ENCODE peak calls at places on chromosome 5, in four cellular contexts. One of them, this sample, is unnamed.

GRCh38 chr5:56829137-56829536 is 13.8 kb downstream of the MAP3K1 start:
- DNase-seq in heart right ventricle: no peak
- DNase-seq in RWPE1: no peak
- DNase-seq in heart left ventricle: no peak
- DNase-seq in this sample: peak

GRCh38 chr5:10563132-10563939 is 534 bp upstream of the ANKRD33B start:
- DNase-seq in heart right ventricle: peak
- DNase-seq in RWPE1: peak
- DNase-seq in heart left ventricle: peak
- DNase-seq in this sample: peak

GRCh38 chr5:149946118-149946517 is 1.5 kb upstream of the PDE6A start:
- DNase-seq in heart right ventricle: no peak
- DNase-seq in RWPE1: no peak
- DNase-seq in heart left ventricle: no peak
- DNase-seq in this sample: no peak

GRCh38 chr5:455806-456205 is 12.8 kb downstream of the EXOC3 start:
- DNase-seq in heart right ventricle: peak
- DNase-seq in RWPE1: no peak
- DNase-seq in heart left ventricle: no peak
- DNase-seq in this sample: no peak

GRCh38 chr5:36696059-36696673 is 89.8 kb downstream of the SLC1A3 start:
- DNase-seq in heart right ventricle: peak
- DNase-seq in RWPE1: peak
- DNase-seq in heart left ventricle: peak
- DNase-seq in this sample: peak

GRCh38 chr5:168651654-168652053 is 72.5 kb upstream of the PANK3 start:
- DNase-seq in heart right ventricle: no peak
- DNase-seq in RWPE1: peak
- DNase-seq in heart left ventricle: no peak
- DNase-seq in this sample: peak

GRCh38 chr5:149264432-149265069 is 7.1 kb upstream of the AFAP1L1 start:
- DNase-seq in heart right ventricle: no peak
- DNase-seq in RWPE1: peak
- DNase-seq in heart left ventricle: no peak
- DNase-seq in this sample: peak

GRCh38 chr5:79727722-79728355 is 38.2 kb downstream of the CMYA5 start:
- DNase-seq in heart right ventricle: no peak
- DNase-seq in RWPE1: peak
- DNase-seq in heart left ventricle: peak
- DNase-seq in this sample: no peak

GRCh38 chr5:33675958-33676464 is 215.8 kb downstream of the ADAMTS12 start:
- DNase-seq in heart right ventricle: no peak
- DNase-seq in RWPE1: no peak
- DNase-seq in heart left ventricle: no peak
- DNase-seq in this sample: no peak

GRCh38 chr5:6745706-6746217 is 32.5 kb downstream of the TENT4A start:
- DNase-seq in heart right ventricle: no peak
- DNase-seq in RWPE1: peak
- DNase-seq in heart left ventricle: no peak
- DNase-seq in this sample: peak

GRCh38 chr5:79890119-79890870 is 100.8 kb downstream of the MTX3 start:
- DNase-seq in heart right ventricle: no peak
- DNase-seq in RWPE1: no peak
- DNase-seq in heart left ventricle: no peak
- DNase-seq in this sample: no peak

GRCh38 chr5:54673523-54674225 is 156.1 kb downstream of the SNX18 start:
- DNase-seq in heart right ventricle: peak
- DNase-seq in RWPE1: no peak
- DNase-seq in heart left ventricle: peak
- DNase-seq in this sample: peak

GRCh38 chr5:33343661-33344327 is 97.0 kb upstream of the TARS1 start:
- DNase-seq in heart right ventricle: no peak
- DNase-seq in RWPE1: peak
- DNase-seq in heart left ventricle: no peak
- DNase-seq in this sample: no peak

GRCh38 chr5:153043876-153044275 is 446.6 kb upstream of the GRIA1 start:
- DNase-seq in heart right ventricle: no peak
- DNase-seq in RWPE1: peak
- DNase-seq in heart left ventricle: no peak
- DNase-seq in this sample: no peak

GRCh38 chr5:95414441-95414840 is 23.3 kb downstream of the FAM81B start:
- DNase-seq in heart right ventricle: no peak
- DNase-seq in RWPE1: no peak
- DNase-seq in heart left ventricle: no peak
- DNase-seq in this sample: no peak

GRCh38 chr5:77719666-77720363 is 56.3 kb downstream of the TBCA start:
- DNase-seq in heart right ventricle: no peak
- DNase-seq in RWPE1: no peak
- DNase-seq in heart left ventricle: no peak
- DNase-seq in this sample: no peak

GRCh38 chr5:96752341-96753016 is 55.3 kb downstream of the ERAP1 start:
- DNase-seq in heart right ventricle: no peak
- DNase-seq in RWPE1: peak
- DNase-seq in heart left ventricle: peak
- DNase-seq in this sample: peak

GRCh38 chr5:155019601-155020226 is 6.2 kb downstream of the KIF4B start:
- DNase-seq in heart right ventricle: no peak
- DNase-seq in RWPE1: no peak
- DNase-seq in heart left ventricle: no peak
- DNase-seq in this sample: no peak

GRCh38 chr5:163758283-163758711 is 252.9 kb downstream of the MAT2B start:
- DNase-seq in heart right ventricle: no peak
- DNase-seq in RWPE1: no peak
- DNase-seq in heart left ventricle: no peak
- DNase-seq in this sample: no peak

GRCh38 chr5:126016256-126016655 is 407.0 kb upstream of the GRAMD2B start:
- DNase-seq in heart right ventricle: peak
- DNase-seq in RWPE1: no peak
- DNase-seq in heart left ventricle: peak
- DNase-seq in this sample: no peak

GRCh38 chr5:135502836-135503520 is 32.8 kb downstream of the NEUROG1 start:
- DNase-seq in heart right ventricle: no peak
- DNase-seq in RWPE1: no peak
- DNase-seq in heart left ventricle: no peak
- DNase-seq in this sample: no peak

GRCh38 chr5:33205727-33206410 is 234.9 kb upstream of the TARS1 start:
- DNase-seq in heart right ventricle: no peak
- DNase-seq in RWPE1: no peak
- DNase-seq in heart left ventricle: peak
- DNase-seq in this sample: no peak

GRCh38 chr5:130099001-130099400 is 194.7 kb downstream of the CHSY3 start:
- DNase-seq in heart right ventricle: no peak
- DNase-seq in RWPE1: no peak
- DNase-seq in heart left ventricle: no peak
- DNase-seq in this sample: no peak

GRCh38 chr5:24854350-24854749 is 209.6 kb upstream of the CDH10 start:
- DNase-seq in heart right ventricle: no peak
- DNase-seq in RWPE1: peak
- DNase-seq in heart left ventricle: no peak
- DNase-seq in this sample: no peak

GRCh38 chr5:90015584-90016018 is 394.0 kb downstream of the CETN3 start:
- DNase-seq in heart right ventricle: no peak
- DNase-seq in RWPE1: peak
- DNase-seq in heart left ventricle: no peak
- DNase-seq in this sample: no peak

GRCh38 chr5:103690676-103691075 is 128.1 kb upstream of the NUDT12 start:
- DNase-seq in heart right ventricle: no peak
- DNase-seq in RWPE1: no peak
- DNase-seq in heart left ventricle: no peak
- DNase-seq in this sample: no peak

GRCh38 chr5:172946146-172946545 is 13.1 kb upstream of the RPL26L1 start:
- DNase-seq in heart right ventricle: no peak
- DNase-seq in RWPE1: no peak
- DNase-seq in heart left ventricle: no peak
- DNase-seq in this sample: no peak

GRCh38 chr5:170501931-170502330 is 1.9 kb upstream of the KCNIP1 start:
- DNase-seq in heart right ventricle: no peak
- DNase-seq in RWPE1: no peak
- DNase-seq in heart left ventricle: no peak
- DNase-seq in this sample: no peak

GRCh38 chr5:170499621-170500020 is 4.2 kb upstream of the KCNIP1 start:
- DNase-seq in heart right ventricle: no peak
- DNase-seq in RWPE1: peak
- DNase-seq in heart left ventricle: no peak
- DNase-seq in this sample: no peak

GRCh38 chr5:170498811-170499210 is 5.0 kb upstream of the KCNIP1 start:
- DNase-seq in heart right ventricle: no peak
- DNase-seq in RWPE1: no peak
- DNase-seq in heart left ventricle: no peak
- DNase-seq in this sample: no peak

GRCh38 chr5:170502692-170503091 is 1.1 kb upstream of the KCNIP1 start:
- DNase-seq in heart right ventricle: no peak
- DNase-seq in RWPE1: no peak
- DNase-seq in heart left ventricle: no peak
- DNase-seq in this sample: no peak

GRCh38 chr5:170501361-170501760 is 2.5 kb upstream of the KCNIP1 start:
- DNase-seq in heart right ventricle: no peak
- DNase-seq in RWPE1: no peak
- DNase-seq in heart left ventricle: no peak
- DNase-seq in this sample: no peak
- TF ChIP-seq CTCF in heart right ventricle: no peak
- TF ChIP-seq CTCF in RWPE1: no peak
- TF ChIP-seq CTCF in heart left ventricle: no peak
- TF ChIP-seq CTCF in this sample: no peak

GRCh38 chr5:141186897-141187512 is at the start of gene PCDHB9:
- DNase-seq in heart right ventricle: no peak
- DNase-seq in RWPE1: no peak
- DNase-seq in heart left ventricle: no peak
- DNase-seq in this sample: peak

GRCh38 chr5:141196363-141196762 is 3.1 kb upstream of the PCDHB11 start:
- DNase-seq in heart right ventricle: no peak
- DNase-seq in RWPE1: no peak
- DNase-seq in heart left ventricle: no peak
- DNase-seq in this sample: no peak

DNA sequence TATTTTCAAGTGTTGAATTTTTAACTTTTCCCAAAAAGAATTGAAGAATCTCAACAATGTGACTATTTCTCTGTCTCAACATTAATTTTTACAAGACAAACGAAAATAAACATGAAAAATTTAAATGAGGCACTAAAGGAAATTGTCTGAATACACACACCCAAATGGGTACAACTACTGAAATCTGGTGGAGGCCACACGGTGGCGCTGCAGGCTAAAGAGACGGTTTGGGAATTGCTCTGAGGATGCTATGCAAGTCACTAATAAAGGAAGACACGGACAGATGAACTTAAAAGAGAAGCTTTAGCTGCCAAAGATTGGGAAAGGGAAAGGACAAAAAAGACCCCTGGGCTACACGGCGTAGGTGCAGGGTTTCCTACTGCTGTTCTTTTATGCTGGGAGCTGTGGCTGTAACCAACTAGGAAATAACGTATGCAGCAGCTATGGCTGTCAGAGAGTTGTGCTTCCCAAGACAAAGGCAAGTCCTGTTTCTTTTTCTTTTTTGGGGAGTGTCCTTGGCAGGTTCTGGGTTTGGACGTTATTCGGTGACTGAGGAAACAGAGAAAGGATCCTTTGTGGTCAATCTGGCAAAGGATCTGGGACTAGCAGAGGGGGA is at the start of gene PCDHB10:
- DNase-seq in heart right ventricle: no peak
- DNase-seq in RWPE1: no peak
- DNase-seq in heart left ventricle: no peak
- DNase-seq in this sample: peak
- TF ChIP-seq CTCF in heart right ventricle: peak
- TF ChIP-seq CTCF in RWPE1: peak
- TF ChIP-seq CTCF in heart left ventricle: no peak
- TF ChIP-seq CTCF in this sample: no peak

GRCh38 chr5:81513982-81514381 is 120.0 kb upstream of the ACOT12 start:
- DNase-seq in heart right ventricle: no peak
- DNase-seq in RWPE1: peak
- DNase-seq in heart left ventricle: no peak
- DNase-seq in this sample: no peak
- TF ChIP-seq CTCF in heart right ventricle: peak
- TF ChIP-seq CTCF in RWPE1: peak
- TF ChIP-seq CTCF in heart left ventricle: no peak
- TF ChIP-seq CTCF in this sample: no peak

DNA sequence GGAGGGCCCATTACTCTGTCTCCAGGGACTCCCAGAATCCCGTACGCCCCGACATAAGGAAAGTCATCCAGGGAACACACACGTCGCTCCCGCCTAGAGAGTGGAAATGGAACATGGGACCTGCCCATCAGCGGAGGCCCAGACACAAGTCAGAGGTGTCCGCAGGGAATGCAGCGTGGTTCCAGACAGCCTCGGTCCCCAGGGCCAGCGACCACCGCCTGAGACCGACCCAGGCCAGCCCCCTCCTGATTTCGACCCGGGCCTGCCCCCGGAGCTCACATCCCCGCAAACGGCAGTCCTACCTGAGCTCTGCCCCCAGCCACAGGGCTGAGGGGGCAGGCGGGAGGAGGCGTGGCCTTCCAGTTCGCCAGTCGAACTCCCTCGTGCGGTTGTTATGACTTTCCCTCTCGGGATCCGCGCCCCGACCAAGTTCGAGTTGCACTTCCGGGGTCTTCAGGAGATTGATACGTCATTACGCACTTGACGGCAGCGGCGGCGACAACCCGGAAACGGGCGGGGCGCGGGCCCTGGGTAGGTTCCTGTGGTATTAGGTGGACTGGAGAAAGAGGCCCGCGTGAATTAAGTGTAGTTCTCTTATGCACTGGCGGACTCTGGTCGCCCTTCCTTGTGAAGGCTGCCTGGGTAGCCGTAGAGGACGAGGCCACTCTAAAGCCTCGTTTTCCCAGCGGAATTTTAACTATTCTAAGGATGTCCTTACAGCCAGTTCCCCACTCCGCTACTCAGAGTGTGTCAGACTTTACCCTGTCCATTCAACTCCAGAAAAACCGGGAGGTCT is 370.0 kb upstream of the POU5F2 start:
- DNase-seq in heart right ventricle: peak
- DNase-seq in RWPE1: peak
- DNase-seq in heart left ventricle: peak
- DNase-seq in this sample: peak
- TF ChIP-seq CTCF in heart right ventricle: peak
- TF ChIP-seq CTCF in RWPE1: peak
- TF ChIP-seq CTCF in heart left ventricle: no peak
- TF ChIP-seq CTCF in this sample: no peak

GRCh38 chr5:177524539-177524900 is 7.8 kb upstream of the DDX41 start:
- DNase-seq in heart right ventricle: no peak
- DNase-seq in RWPE1: no peak
- DNase-seq in heart left ventricle: no peak
- DNase-seq in this sample: no peak

GRCh38 chr5:177523711-177524538 is 7.2 kb upstream of the DDX41 start:
- DNase-seq in heart right ventricle: no peak
- DNase-seq in RWPE1: no peak
- DNase-seq in heart left ventricle: no peak
- DNase-seq in this sample: no peak

GRCh38 chr5:177520271-177520670 is 3.5 kb upstream of the DDX41 start:
- DNase-seq in heart right ventricle: no peak
- DNase-seq in RWPE1: no peak
- DNase-seq in heart left ventricle: no peak
- DNase-seq in this sample: no peak

GRCh38 chr5:177519463-177520235 is 2.9 kb upstream of the DDX41 start:
- DNase-seq in heart right ventricle: no peak
- DNase-seq in RWPE1: no peak
- DNase-seq in heart left ventricle: no peak
- DNase-seq in this sample: no peak

GRCh38 chr5:177520906-177521513 is 4.2 kb upstream of the DDX41 start:
- DNase-seq in heart right ventricle: no peak
- DNase-seq in RWPE1: no peak
- DNase-seq in heart left ventricle: no peak
- DNase-seq in this sample: no peak
- TF ChIP-seq CTCF in heart right ventricle: no peak
- TF ChIP-seq CTCF in RWPE1: no peak
- TF ChIP-seq CTCF in heart left ventricle: no peak
- TF ChIP-seq CTCF in this sample: no peak

GRCh38 chr5:143094087-143094511 is 309.4 kb downstream of the NR3C1 start:
- DNase-seq in heart right ventricle: no peak
- DNase-seq in RWPE1: no peak
- DNase-seq in heart left ventricle: no peak
- DNase-seq in this sample: no peak
- TF ChIP-seq CTCF in heart right ventricle: no peak
- TF ChIP-seq CTCF in RWPE1: no peak
- TF ChIP-seq CTCF in heart left ventricle: no peak
- TF ChIP-seq CTCF in this sample: no peak